ENCODE peak calls at places on chromosomes 5 and 9, in eight cellular contexts. C, X, T, M, H, B, R and I are unnamed samples. For H3K36me3, the result is how much of the 10 kb centered on the place peaks cover.

GRCh38 chr9:127741831-127742434 is 6.8 kb upstream of the TOR2A start:
- DNase-seq in H (no peak), R (peak), T (peak), C (no peak), M (no peak), B (peak), X (no peak), I (peak)

GRCh38 chr5:122099060-122099790 is 21.2 kb upstream of the LOX start:
- DNase-seq in T (no peak), B (no peak), H (no peak), R (no peak), C (no peak), M (peak), X (no peak), I (no peak)

GRCh38 chr5:177455036-177455660 is 8.5 kb downstream of the PRR7 start:
- DNase-seq in X (peak), C (peak), B (peak), H (no peak), M (peak), T (peak), R (peak), I (peak)

GRCh38 chr5:83227611-83228010 is 150.3 kb downstream of the XRCC4 start:
- DNase-seq in T (no peak), R (no peak), H (no peak), X (no peak), C (no peak), M (no peak), B (no peak), I (no peak)

GRCh38 chr5:78490709-78491485 is 130.5 kb downstream of the SCAMP1 start:
- DNase-seq in T (no peak), X (no peak), H (no peak), M (no peak), C (no peak), B (no peak), R (no peak), I (no peak)

GRCh38 chr5:154740483-154740882 is 14.7 kb upstream of the LARP1 start:
- DNase-seq in X (no peak), R (peak), M (no peak), H (no peak), C (no peak), B (no peak), T (peak), I (no peak)

GRCh38 chr5:93611900-93612898 is 29.2 kb downstream of the NR2F1 start:
- DNase-seq in X (no peak), C (no peak), M (no peak), H (no peak), T (no peak), B (peak), R (no peak), I (no peak)

GRCh38 chr9:136645343-136645902 is 17.3 kb upstream of the EGFL7 start:
- DNase-seq in H (no peak), T (peak), R (no peak), M (no peak), C (no peak), X (no peak), B (no peak), I (peak)

GRCh38 chr5:91182763-91183162 is 200.4 kb downstream of the ARRDC3 start:
- DNase-seq in C (no peak), R (peak), M (no peak), B (no peak), T (no peak), H (peak), X (no peak), I (no peak)

GRCh38 chr9:758147-758546 is 83.3 kb upstream of the DMRT1 start:
- DNase-seq in T (no peak), X (no peak), M (no peak), B (no peak), C (no peak), H (no peak), R (no peak), I (no peak)

GRCh38 chr5:82894754-82895153 is 182.4 kb downstream of the TMEM167A start:
- DNase-seq in M (no peak), X (no peak), B (peak), H (no peak), R (no peak), T (peak), C (no peak), I (no peak)

DNA sequence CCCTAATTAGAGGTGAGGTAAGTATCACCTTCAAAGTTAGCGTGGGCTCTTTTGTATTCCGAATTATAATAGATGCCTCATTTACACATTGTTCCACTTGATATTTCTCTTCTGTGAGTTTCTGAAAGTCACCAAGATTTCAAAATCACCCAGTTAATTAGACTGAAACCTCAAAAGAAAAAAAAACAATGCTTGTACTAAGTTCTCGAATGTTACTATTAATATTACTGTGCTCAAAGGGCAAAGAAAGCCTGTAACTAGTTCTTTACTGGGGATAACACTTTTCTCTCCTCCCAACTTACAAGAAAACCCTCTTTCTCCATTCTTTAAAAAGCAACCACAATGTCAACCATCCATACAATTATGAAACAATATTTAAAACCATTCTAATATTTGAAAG is 98.5 kb downstream of the STRBP start:
- DNase-seq in R (no peak), X (no peak), C (no peak), B (no peak), H (no peak), T (no peak), M (no peak), I (no peak)
- H3K36me3 ChIP-seq in R (under half), X (under half), C (under half), B (under half), H (under half), T (under half), M (under half), I (under half)

GRCh38 chr9:121182976-121183375 is 18.7 kb downstream of the RAB14 start:
- DNase-seq in R (no peak), C (no peak), T (no peak), M (no peak), X (no peak), B (no peak), H (no peak), I (no peak)
- H3K36me3 ChIP-seq in R (under half), C (half or more), T (under half), M (under half), X (under half), B (under half), H (under half), I (half or more)

DNA sequence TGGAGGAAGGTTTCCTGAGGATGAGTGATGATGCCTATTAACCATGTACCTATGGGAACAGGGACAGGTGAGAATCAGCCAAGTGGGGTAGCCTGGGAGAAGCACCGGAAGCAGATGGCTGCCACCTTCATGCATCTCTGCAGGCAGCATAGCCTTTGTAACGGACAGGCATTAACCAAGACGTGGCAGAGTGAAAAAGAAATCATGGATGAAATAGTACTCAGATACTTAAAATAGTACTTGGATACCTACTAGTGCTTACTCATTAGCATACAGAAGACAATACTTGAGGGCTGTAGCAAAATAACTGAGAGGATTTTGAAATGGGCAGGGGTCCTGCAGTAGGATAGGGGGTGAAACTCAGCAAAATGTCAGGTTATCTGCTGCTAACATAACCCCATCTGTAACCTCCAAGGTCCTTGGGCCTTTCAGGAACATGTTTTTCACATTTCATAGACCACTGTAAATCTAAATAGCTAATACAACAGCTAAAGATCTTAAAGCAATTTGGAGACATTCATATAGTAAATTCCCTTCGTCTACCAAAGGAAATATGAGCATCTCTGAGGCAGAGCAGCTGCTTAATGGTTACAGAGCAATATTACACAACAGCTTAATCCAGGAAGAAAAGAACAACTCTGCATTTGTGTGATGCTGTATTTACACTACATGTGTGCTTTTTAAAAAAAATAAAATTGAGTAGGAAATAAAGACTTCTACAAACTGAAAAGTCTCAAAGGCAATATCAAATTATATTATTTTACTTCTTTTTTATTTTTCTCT is 154.3 kb downstream of the NFIB start:
- DNase-seq in R (no peak), C (no peak), B (no peak), H (no peak), T (no peak), X (no peak), M (no peak), I (no peak)
- H3K36me3 ChIP-seq in R (under half), C (under half), B (under half), H (under half), T (under half), X (under half), M (under half), I (under half)

GRCh38 chr5:157457391-157457790 is 2.6 kb upstream of the NIPAL4 start:
- DNase-seq in T (no peak), X (no peak), C (no peak), H (no peak), B (no peak), R (no peak), M (no peak), I (no peak)

GRCh38 chr5:157456301-157456700 is 3.7 kb upstream of the NIPAL4 start:
- DNase-seq in X (no peak), R (no peak), H (no peak), B (no peak), M (no peak), C (no peak), T (no peak), I (no peak)

GRCh38 chr5:157455057-157455456 is 5.0 kb upstream of the NIPAL4 start:
- DNase-seq in R (no peak), T (no peak), X (no peak), B (no peak), H (no peak), M (no peak), C (no peak), I (no peak)

GRCh38 chr5:157451806-157452205 is 8.2 kb upstream of the NIPAL4 start:
- DNase-seq in M (no peak), C (no peak), X (no peak), H (no peak), B (no peak), T (no peak), R (no peak), I (no peak)

GRCh38 chr5:157454273-157454672 is 5.7 kb upstream of the NIPAL4 start:
- DNase-seq in X (no peak), T (no peak), B (no peak), C (no peak), H (no peak), R (no peak), M (no peak), I (no peak)
- H3K36me3 ChIP-seq in X (under half), T (under half), B (under half), C (under half), H (under half), R (under half), M (under half), I (under half)

DNA sequence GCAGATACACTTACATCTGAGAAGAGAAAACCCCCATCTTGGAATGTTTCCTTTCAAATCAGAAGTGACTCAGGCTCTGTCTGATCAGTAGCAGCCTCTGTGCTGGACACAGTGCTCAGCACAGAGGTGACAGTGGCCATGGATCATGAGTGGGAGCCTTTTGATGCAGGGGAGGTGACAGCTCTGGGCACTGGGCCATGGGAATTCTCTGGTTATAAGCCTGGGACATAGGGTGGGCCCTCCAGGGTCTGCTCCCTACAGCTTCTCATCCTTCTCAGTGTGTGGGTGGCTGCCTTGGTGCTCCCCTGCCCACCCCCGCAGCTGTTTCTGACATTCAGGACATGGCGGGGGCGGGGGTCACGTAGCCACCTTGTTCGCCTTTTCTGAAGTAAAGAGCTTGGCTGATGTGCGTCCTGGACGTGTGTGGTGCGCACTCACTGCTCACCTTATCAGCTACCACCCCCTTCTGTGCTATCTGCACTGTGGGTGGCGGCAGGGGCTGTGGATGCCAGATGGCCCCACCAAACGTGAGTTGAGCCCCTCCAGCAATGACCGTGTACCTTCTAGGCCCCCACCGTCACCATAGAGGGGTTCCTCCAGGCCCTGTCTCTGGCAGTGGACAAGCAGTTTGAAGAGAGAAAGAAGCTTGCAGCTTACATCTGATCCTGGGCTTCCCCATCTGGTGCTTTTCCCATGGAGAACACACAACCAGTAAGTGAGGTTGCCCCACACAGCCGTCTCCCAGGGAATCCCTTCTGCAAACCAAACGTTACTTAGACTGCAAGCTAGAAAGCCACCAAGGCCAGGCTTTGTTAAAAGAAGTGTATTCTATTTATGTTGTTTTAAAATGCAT is 24.0 kb downstream of the TRIP13 start:
- DNase-seq in T (no peak), C (no peak), B (no peak), H (no peak), R (no peak), M (no peak), X (no peak), I (no peak)
- H3K36me3 ChIP-seq in T (under half), C (under half), B (under half), H (under half), R (under half), M (under half), X (under half), I (under half)

GRCh38 chr5:172946146-172946545 is 13.1 kb upstream of the RPL26L1 start:
- DNase-seq in R (no peak), C (no peak), M (no peak), H (no peak), T (no peak), B (no peak), X (no peak), I (no peak)
- H3K36me3 ChIP-seq in R (under half), C (under half), M (under half), H (under half), T (under half), B (under half), X (half or more), I (half or more)